ENCODE peak calls at places on chromosomes 3 and 15, in five cellular contexts. C, Y, V, X and Z are unnamed samples.

GRCh38 chr3:76026379-76026778 is 241.0 kb upstream of the ZNF717 start:
- DNase-seq in C (no peak), Y (peak; percentile 46), V (no peak), X (no peak), Z (no peak)

GRCh38 chr3:18813300-18813699 is 335.0 kb upstream of the KCNH8 start:
- DNase-seq in C (no peak), Y (no peak), V (no peak), X (no peak), Z (no peak)

GRCh38 chr3:130941793-130942192 is 47.9 kb downstream of the ATP2C1 start:
- DNase-seq in C (no peak), Y (no peak), V (no peak), X (no peak), Z (no peak)

GRCh38 chr15:80199869-80200268 is 47.1 kb downstream of the FAH start:
- DNase-seq in C (no peak), Y (no peak), V (no peak), X (no peak), Z (no peak)

GRCh38 chr3:32442766-32443165 is 51.1 kb downstream of the CMTM7 start:
- DNase-seq in C (no peak), Y (no peak), V (no peak), X (no peak), Z (no peak)

GRCh38 chr15:60137711-60138396 is 133.7 kb downstream of the FOXB1 start:
- DNase-seq in C (no peak), Y (peak; percentile 58), V (no peak), X (no peak), Z (no peak)

GRCh38 chr15:85318048-85318731 is 62.2 kb upstream of the AKAP13 start:
- DNase-seq in C (peak; percentile 31), Y (peak; percentile 97), V (no peak), X (no peak), Z (peak; percentile 71)

GRCh38 chr15:87623832-87624231 is 632.7 kb downstream of the NTRK3 start:
- DNase-seq in C (no peak), Y (no peak), V (no peak), X (no peak), Z (no peak)

GRCh38 chr15:44427756-44428724 is 611 bp downstream of the CTDSPL2 start:
- DNase-seq in C (peak; percentile 41), Y (peak; percentile 10), V (no peak), X (no peak), Z (no peak)

GRCh38 chr3:66404903-66405700 is 95.7 kb downstream of the LRIG1 start:
- DNase-seq in C (no peak), Y (no peak), V (no peak), X (no peak), Z (no peak)
- TF ChIP-seq CTCF in C (no peak), Y (no peak), V (no peak), X (no peak), Z (no peak)

GRCh38 chr3:126346466-126346865 is 10.7 kb downstream of the KLF15 start:
- DNase-seq in C (no peak), Y (no peak), V (no peak), X (no peak), Z (no peak)

GRCh38 chr3:126349071-126349470 is 8.1 kb downstream of the KLF15 start:
- DNase-seq in C (no peak), Y (no peak), V (peak; percentile 60), X (peak; percentile 55), Z (no peak)

GRCh38 chr3:126347543-126348161 is 9.6 kb downstream of the KLF15 start:
- DNase-seq in C (peak; percentile 0), Y (no peak), V (peak; percentile 43), X (peak; percentile 34), Z (no peak)

GRCh38 chr3:126349611-126350501 is 7.4 kb downstream of the KLF15 start:
- DNase-seq in C (no peak), Y (no peak), V (peak; percentile 69), X (peak; percentile 53), Z (no peak)

DNA sequence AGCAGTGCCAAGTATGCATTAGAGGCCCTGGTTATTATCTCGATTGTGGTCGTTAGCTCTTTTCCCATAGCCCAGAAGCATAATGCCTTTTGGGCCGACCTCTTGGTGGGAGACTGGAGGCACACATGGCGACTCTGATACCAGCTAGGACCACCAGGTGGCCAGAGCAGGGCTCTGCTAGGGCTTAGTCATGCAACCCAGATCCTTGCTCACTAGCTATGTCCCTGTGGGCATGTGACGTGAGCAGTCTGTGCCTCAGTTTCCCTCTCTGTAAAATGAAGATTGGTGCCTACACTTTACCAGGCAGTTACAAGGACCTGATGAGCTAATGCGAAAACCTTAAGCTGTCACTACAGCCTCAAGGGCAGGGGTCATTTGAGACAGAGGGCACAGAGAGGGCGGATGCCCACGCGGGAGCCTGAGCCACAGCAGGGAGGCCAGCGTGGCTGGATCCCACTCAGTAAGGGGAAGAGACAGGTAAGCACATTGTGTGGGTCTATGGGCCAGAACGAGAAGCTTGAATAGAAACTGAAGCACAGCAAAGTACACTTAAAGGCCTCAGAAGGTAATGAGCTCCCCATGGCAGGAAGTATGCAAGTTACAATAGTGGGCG is 8.8 kb downstream of the KLF15 start:
- DNase-seq in C (no peak), Y (no peak), V (no peak), X (no peak), Z (no peak)
- TF ChIP-seq CTCF in C (peak; percentile 30), Y (peak; percentile 13), V (no peak), X (no peak), Z (no peak)

GRCh38 chr3:147384210-147385058 is 21.9 kb downstream of the ZIC4 start:
- DNase-seq in C (no peak), Y (no peak), V (peak; percentile 28), X (no peak), Z (no peak)
- TF ChIP-seq CTCF in C (no peak), Y (peak; percentile 13), V (no peak), X (peak; percentile 6), Z (no peak)

DNA sequence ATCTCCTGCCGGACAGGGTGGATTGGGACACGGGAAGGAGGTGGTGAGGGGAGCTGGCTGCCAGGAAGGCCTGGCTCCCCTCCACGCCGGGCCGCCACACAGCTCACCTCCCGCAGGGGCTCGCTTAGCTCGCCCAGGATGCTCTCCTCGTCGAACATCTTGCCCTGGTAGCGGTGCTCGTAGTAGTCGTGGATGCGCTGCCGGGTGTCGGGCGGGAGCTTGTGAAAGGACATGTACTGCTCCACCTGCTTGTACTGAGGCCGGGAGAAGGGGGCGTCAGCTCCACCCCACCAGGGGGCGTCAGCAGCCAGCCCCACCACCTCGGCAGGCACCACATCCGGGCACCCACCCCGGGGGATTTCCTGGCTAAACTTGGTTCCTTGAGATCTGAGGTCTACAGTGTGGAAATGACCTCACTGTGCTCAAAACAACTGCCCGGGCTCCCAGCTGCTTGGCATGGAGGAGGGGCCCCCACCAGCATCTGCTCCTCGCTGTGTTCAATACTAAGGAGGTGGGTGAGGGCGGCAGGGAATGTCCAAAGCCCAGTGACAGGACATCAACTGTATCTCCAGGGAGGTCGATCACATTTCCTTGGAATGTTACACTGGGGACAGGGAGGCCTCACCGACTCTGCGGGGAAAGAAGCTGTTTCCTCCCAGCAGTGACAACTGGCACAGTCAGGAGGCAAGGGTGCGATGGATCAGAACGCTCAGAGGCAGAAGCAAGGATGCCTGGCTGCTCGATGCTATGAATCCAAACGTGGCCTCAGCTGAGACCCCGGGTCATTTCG is 43.4 kb downstream of the HCN4 start:
- DNase-seq in C (peak; percentile 35), Y (no peak), V (peak; percentile 39), X (peak; percentile 44), Z (peak; percentile 73)
- TF ChIP-seq CTCF in C (peak; percentile 46), Y (no peak), V (no peak), X (no peak), Z (no peak)

DNA sequence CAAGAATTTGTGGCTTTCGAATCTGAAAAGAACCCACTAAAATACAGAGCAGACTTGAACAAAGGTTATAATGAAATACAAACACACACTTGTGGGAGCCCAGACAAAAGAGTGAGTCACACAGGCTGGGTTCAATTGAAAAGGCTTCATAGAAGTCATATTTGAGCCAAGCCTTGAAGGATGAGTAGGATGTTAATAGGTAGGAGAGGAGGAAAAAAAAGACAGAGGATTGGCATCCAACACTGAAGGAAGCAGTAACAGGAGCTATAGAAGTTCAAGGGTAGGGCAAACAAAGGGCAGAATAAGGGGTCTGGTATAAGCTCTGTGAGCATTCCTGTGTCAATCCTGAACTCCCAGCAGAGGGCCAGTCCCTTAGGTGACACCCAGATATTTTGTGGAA is 325.4 kb downstream of the FOXP1 start:
- DNase-seq in C (peak; percentile 27), Y (peak; percentile 94), V (no peak), X (no peak), Z (no peak)
- TF ChIP-seq CTCF in C (no peak), Y (no peak), V (no peak), X (no peak), Z (no peak)